ENCODE peak calls at places on chromosomes 2 and 18, in eight cellular contexts. One of them, this sample, is unnamed.

GRCh38 chr18:58177886-58178470 is 134.0 kb downstream of the NEDD4L start:
- DNase-seq in body of pancreas: no peak
- DNase-seq in uterus: no peak
- DNase-seq in IMR-90: no peak
- DNase-seq in heart left ventricle: no peak
- DNase-seq in suprapubic skin: no peak
- DNase-seq in GM12891: no peak
- DNase-seq in H54: no peak
- DNase-seq in this sample: no peak

GRCh38 chr18:46772396-46772795 is 15.5 kb upstream of the ST8SIA5 start:
- DNase-seq in body of pancreas: no peak
- DNase-seq in uterus: no peak
- DNase-seq in IMR-90: no peak
- DNase-seq in heart left ventricle: no peak
- DNase-seq in suprapubic skin: no peak
- DNase-seq in GM12891: no peak
- DNase-seq in H54: no peak
- DNase-seq in this sample: no peak

GRCh38 chr2:135843671-135844070 is 6.7 kb upstream of the LCT start:
- DNase-seq in body of pancreas: no peak
- DNase-seq in uterus: no peak
- DNase-seq in IMR-90: no peak
- DNase-seq in heart left ventricle: no peak
- DNase-seq in suprapubic skin: no peak
- DNase-seq in GM12891: no peak
- DNase-seq in H54: no peak
- DNase-seq in this sample: no peak

GRCh38 chr2:157476915-157477709 is 33.2 kb upstream of the CYTIP start:
- DNase-seq in body of pancreas: no peak
- DNase-seq in uterus: no peak
- DNase-seq in IMR-90: peak; percentile 8
- DNase-seq in heart left ventricle: no peak
- DNase-seq in suprapubic skin: no peak
- DNase-seq in GM12891: no peak
- DNase-seq in H54: no peak
- DNase-seq in this sample: no peak

GRCh38 chr2:46876741-46877384 is 38.7 kb downstream of the MCFD2 start:
- DNase-seq in body of pancreas: peak; percentile 41
- DNase-seq in uterus: peak; percentile 24
- DNase-seq in IMR-90: peak; percentile 88
- DNase-seq in heart left ventricle: peak; percentile 68
- DNase-seq in suprapubic skin: peak; percentile 60
- DNase-seq in GM12891: no peak
- DNase-seq in H54: peak; percentile 71
- DNase-seq in this sample: no peak

GRCh38 chr2:158713523-158714138 is 81.5 kb upstream of the DAPL1 start:
- DNase-seq in body of pancreas: no peak
- DNase-seq in uterus: no peak
- DNase-seq in IMR-90: peak; percentile 7
- DNase-seq in heart left ventricle: no peak
- DNase-seq in suprapubic skin: no peak
- DNase-seq in GM12891: no peak
- DNase-seq in H54: no peak
- DNase-seq in this sample: no peak

GRCh38 chr2:24571828-24572442 is 80.9 kb downstream of the NCOA1 start:
- DNase-seq in body of pancreas: no peak
- DNase-seq in uterus: no peak
- DNase-seq in IMR-90: no peak
- DNase-seq in heart left ventricle: no peak
- DNase-seq in suprapubic skin: no peak
- DNase-seq in GM12891: no peak
- DNase-seq in H54: no peak
- DNase-seq in this sample: no peak

GRCh38 chr2:15780234-15780633 is 160.1 kb upstream of the MYCN start:
- DNase-seq in body of pancreas: no peak
- DNase-seq in uterus: no peak
- DNase-seq in IMR-90: no peak
- DNase-seq in heart left ventricle: no peak
- DNase-seq in suprapubic skin: no peak
- DNase-seq in GM12891: no peak
- DNase-seq in H54: no peak
- DNase-seq in this sample: no peak

GRCh38 chr2:56191617-56192016 is 7.8 kb downstream of the CCDC85A start:
- DNase-seq in body of pancreas: peak; percentile 27
- DNase-seq in uterus: no peak
- DNase-seq in IMR-90: peak; percentile 4
- DNase-seq in heart left ventricle: no peak
- DNase-seq in suprapubic skin: no peak
- DNase-seq in GM12891: no peak
- DNase-seq in H54: peak; percentile 32
- DNase-seq in this sample: no peak

GRCh38 chr2:238863749-238864206 is 15.9 kb downstream of the TWIST2 start:
- DNase-seq in body of pancreas: no peak
- DNase-seq in uterus: no peak
- DNase-seq in IMR-90: no peak
- DNase-seq in heart left ventricle: no peak
- DNase-seq in suprapubic skin: no peak
- DNase-seq in GM12891: no peak
- DNase-seq in H54: no peak
- DNase-seq in this sample: no peak

GRCh38 chr18:22170421-22171262 is 1.3 kb downstream of the GATA6 start:
- DNase-seq in body of pancreas: peak; percentile 79
- DNase-seq in uterus: peak; percentile 70
- DNase-seq in IMR-90: peak; percentile 75
- DNase-seq in heart left ventricle: peak; percentile 78
- DNase-seq in suprapubic skin: peak; percentile 69
- DNase-seq in GM12891: no peak
- DNase-seq in H54: peak; percentile 56
- DNase-seq in this sample: no peak

GRCh38 chr18:48934400-48934707 is 16.4 kb downstream of the SMAD7 start:
- DNase-seq in body of pancreas: no peak
- DNase-seq in uterus: no peak
- DNase-seq in IMR-90: no peak
- DNase-seq in heart left ventricle: no peak
- DNase-seq in suprapubic skin: no peak
- DNase-seq in GM12891: no peak
- DNase-seq in H54: no peak
- DNase-seq in this sample: no peak

GRCh38 chr18:63317982-63318881 is 1.3 kb downstream of the BCL2 start:
- DNase-seq in body of pancreas: peak; percentile 61
- DNase-seq in uterus: peak; percentile 80
- DNase-seq in IMR-90: no peak
- DNase-seq in heart left ventricle: peak; percentile 42
- DNase-seq in suprapubic skin: peak; percentile 81
- DNase-seq in GM12891: peak; percentile 58
- DNase-seq in H54: no peak
- DNase-seq in this sample: peak; percentile 8

GRCh38 chr18:11695736-11696135 is 6.7 kb downstream of the GNAL start:
- DNase-seq in body of pancreas: no peak
- DNase-seq in uterus: no peak
- DNase-seq in IMR-90: no peak
- DNase-seq in heart left ventricle: no peak
- DNase-seq in suprapubic skin: no peak
- DNase-seq in GM12891: no peak
- DNase-seq in H54: no peak
- DNase-seq in this sample: no peak

DNA sequence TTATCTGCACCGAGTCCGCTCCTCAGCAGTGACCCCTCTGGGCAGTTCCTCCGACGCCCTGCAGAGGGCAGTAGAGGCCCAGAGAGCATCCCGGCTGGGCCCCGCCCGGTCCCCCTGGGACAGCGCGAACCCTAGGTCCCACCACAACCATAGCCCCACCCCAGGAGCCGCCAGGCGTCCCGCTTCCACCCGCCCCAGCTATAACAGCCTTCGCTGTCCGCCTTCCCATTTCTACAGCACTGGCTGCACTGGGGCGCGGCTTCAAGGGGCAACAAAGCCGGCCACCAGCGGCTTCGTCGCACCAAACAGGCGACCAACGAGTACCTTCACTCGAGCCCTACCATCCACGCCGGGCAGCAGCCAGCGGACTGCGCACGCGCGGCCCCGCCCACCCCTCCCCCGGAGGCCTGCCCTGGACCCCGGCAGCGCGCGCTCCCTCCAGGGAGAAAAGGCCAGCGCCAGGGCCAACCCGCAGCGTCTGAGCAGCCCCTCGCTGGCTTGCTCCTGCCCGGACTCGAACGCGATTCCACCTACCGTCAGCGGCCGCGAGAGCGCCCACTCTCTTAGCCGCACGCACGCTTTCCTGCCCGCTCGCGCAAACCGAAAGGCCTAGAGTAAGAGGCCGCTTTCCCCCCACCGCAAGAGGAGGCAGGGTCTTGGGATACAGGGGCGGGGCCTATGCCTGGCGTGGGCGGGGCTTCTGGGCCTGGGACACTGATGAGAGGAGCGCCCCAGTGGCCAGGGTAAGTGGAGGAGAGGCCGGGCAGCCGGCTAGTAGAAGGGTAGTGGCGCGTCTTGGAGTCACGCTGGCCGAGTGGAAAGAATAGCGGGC is at the start of gene NHEJ1:
- DNase-seq in body of pancreas: peak; percentile 99
- DNase-seq in uterus: peak; percentile 99
- DNase-seq in IMR-90: peak; percentile 89
- DNase-seq in heart left ventricle: peak; percentile 96
- DNase-seq in suprapubic skin: peak; percentile 98
- DNase-seq in GM12891: peak; percentile 95
- DNase-seq in H54: peak; percentile 89
- DNase-seq in this sample: peak; percentile 77
- TF ChIP-seq POLR2A in body of pancreas: peak; percentile 71
- TF ChIP-seq POLR2A in uterus: peak; percentile 31
- TF ChIP-seq POLR2A in IMR-90: peak; percentile 44
- TF ChIP-seq POLR2A in heart left ventricle: peak; percentile 64
- TF ChIP-seq POLR2A in suprapubic skin: no peak
- TF ChIP-seq POLR2A in GM12891: peak; percentile 76
- TF ChIP-seq POLR2A in H54: peak; percentile 57
- TF ChIP-seq POLR2A in this sample: no peak

GRCh38 chr2:282693-283263 is 5.1 kb downstream of the ALKAL2 start:
- DNase-seq in body of pancreas: no peak
- DNase-seq in uterus: no peak
- DNase-seq in IMR-90: no peak
- DNase-seq in heart left ventricle: no peak
- DNase-seq in suprapubic skin: no peak
- DNase-seq in GM12891: no peak
- DNase-seq in H54: no peak
- DNase-seq in this sample: no peak

GRCh38 chr2:285506-285905 is 2.4 kb downstream of the ALKAL2 start:
- DNase-seq in body of pancreas: no peak
- DNase-seq in uterus: no peak
- DNase-seq in IMR-90: peak; percentile 84
- DNase-seq in heart left ventricle: no peak
- DNase-seq in suprapubic skin: no peak
- DNase-seq in GM12891: no peak
- DNase-seq in H54: no peak
- DNase-seq in this sample: no peak

GRCh38 chr2:284896-285492 is 2.9 kb downstream of the ALKAL2 start:
- DNase-seq in body of pancreas: no peak
- DNase-seq in uterus: no peak
- DNase-seq in IMR-90: no peak
- DNase-seq in heart left ventricle: no peak
- DNase-seq in suprapubic skin: no peak
- DNase-seq in GM12891: no peak
- DNase-seq in H54: no peak
- DNase-seq in this sample: no peak

GRCh38 chr2:285990-286389 is 1.9 kb downstream of the ALKAL2 start:
- DNase-seq in body of pancreas: no peak
- DNase-seq in uterus: no peak
- DNase-seq in IMR-90: no peak
- DNase-seq in heart left ventricle: no peak
- DNase-seq in suprapubic skin: no peak
- DNase-seq in GM12891: no peak
- DNase-seq in H54: no peak
- DNase-seq in this sample: no peak

DNA sequence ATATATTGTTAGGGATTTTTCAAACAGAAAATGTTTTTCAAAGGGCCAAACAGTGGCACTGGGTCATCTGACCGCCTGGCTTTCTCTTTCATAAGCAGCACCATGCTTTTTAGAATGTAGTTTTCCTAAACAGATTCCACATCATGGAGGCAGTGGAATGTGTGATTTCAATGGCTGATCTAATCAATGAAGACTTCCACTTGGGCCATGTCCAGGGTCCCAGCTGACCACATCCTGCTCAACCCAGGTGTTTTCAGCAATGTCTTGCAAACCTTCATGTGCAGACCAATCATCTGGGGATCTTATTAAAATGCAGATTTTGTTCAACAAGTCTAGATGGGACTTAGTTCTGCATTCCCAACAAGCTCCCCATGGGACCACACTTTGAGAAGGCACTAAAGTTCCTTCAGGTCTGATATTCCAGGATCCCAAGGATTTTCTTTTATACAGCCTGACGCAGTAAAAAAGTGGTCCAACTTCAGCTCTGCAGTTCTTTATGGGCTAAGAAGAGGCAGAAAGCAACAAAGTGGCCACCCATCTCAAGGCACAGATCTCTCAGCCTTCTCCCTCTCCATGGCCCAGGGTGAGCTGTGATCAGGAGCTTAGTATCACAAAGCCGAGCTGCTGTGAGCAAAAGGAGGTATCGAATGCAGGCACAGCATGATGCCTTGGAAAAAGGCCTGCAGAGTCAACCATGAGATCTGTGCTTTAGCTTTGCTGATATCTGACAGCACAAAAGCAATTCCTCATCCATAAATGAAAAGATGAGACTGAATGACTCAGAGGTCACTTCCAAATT is 3.7 kb downstream of the ALKAL2 start:
- DNase-seq in body of pancreas: no peak
- DNase-seq in uterus: no peak
- DNase-seq in IMR-90: peak; percentile 52
- DNase-seq in heart left ventricle: no peak
- DNase-seq in suprapubic skin: no peak
- DNase-seq in GM12891: no peak
- DNase-seq in H54: no peak
- DNase-seq in this sample: no peak
- TF ChIP-seq POLR2A in body of pancreas: no peak
- TF ChIP-seq POLR2A in uterus: no peak
- TF ChIP-seq POLR2A in IMR-90: no peak
- TF ChIP-seq POLR2A in heart left ventricle: no peak
- TF ChIP-seq POLR2A in suprapubic skin: no peak
- TF ChIP-seq POLR2A in GM12891: no peak
- TF ChIP-seq POLR2A in H54: no peak
- TF ChIP-seq POLR2A in this sample: no peak

DNA sequence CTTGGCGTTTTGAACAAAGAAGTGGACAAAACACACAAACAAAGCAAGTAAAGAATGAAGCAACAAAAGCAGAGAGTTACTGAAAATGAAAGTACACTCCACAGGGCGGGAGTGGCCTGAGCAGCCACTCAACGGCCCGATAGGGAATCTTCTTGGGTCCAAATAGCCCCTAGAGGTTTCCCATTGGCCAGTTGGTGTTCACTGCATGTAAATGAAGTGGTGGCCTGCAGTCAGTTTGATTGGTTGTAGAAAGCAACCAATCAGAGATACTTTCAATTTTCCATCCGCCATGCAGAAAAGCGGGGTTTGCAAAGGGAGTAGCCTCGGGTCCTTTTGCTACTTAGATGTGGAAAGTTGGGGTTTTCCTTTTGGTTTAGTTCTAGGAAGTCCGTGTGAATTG is 31.6 kb downstream of the CYBRD1 start:
- DNase-seq in body of pancreas: no peak
- DNase-seq in uterus: no peak
- DNase-seq in IMR-90: no peak
- DNase-seq in heart left ventricle: no peak
- DNase-seq in suprapubic skin: no peak
- DNase-seq in GM12891: no peak
- DNase-seq in H54: peak; percentile 35
- DNase-seq in this sample: no peak
- TF ChIP-seq POLR2A in body of pancreas: no peak
- TF ChIP-seq POLR2A in uterus: no peak
- TF ChIP-seq POLR2A in IMR-90: no peak
- TF ChIP-seq POLR2A in heart left ventricle: no peak
- TF ChIP-seq POLR2A in suprapubic skin: no peak
- TF ChIP-seq POLR2A in GM12891: no peak
- TF ChIP-seq POLR2A in H54: peak; percentile 25
- TF ChIP-seq POLR2A in this sample: no peak

GRCh38 chr2:152718047-152718908 is at the start of gene ARL6IP6:
- DNase-seq in body of pancreas: peak; percentile 92
- DNase-seq in uterus: peak; percentile 89
- DNase-seq in IMR-90: peak; percentile 84
- DNase-seq in heart left ventricle: peak; percentile 94
- DNase-seq in suprapubic skin: peak; percentile 97
- DNase-seq in GM12891: peak; percentile 55
- DNase-seq in H54: peak; percentile 64
- DNase-seq in this sample: peak; percentile 77
- TF ChIP-seq POLR2A in body of pancreas: peak; percentile 83
- TF ChIP-seq POLR2A in uterus: peak; percentile 81
- TF ChIP-seq POLR2A in IMR-90: peak; percentile 76
- TF ChIP-seq POLR2A in heart left ventricle: peak; percentile 83
- TF ChIP-seq POLR2A in suprapubic skin: no peak
- TF ChIP-seq POLR2A in GM12891: peak; percentile 79
- TF ChIP-seq POLR2A in H54: peak; percentile 86
- TF ChIP-seq POLR2A in this sample: no peak

This sample was measured in esophagus squamous epithelium.